ENCODE peak calls at places on chromosomes 6 and 20, in six cellular contexts. One of them, this sample, is unnamed.

GRCh38 chr6:149499066-149499465 is 14.3 kb upstream of the ZC3H12D start:
- DNase-seq in stimulated activated CD4-positive, alpha-beta T cell treated with anti-CD3 and anti-CD28 coated beads, Interleukin-15, amount 100 ng/mL, for 1 hour: no peak
- DNase-seq in fibroblast of mammary gland: peak; percentile 93
- DNase-seq in right atrium auricular region: no peak
- DNase-seq in fibroblast of pulmonary artery: peak; percentile 90
- DNase-seq in ACHN: no peak
- DNase-seq in this sample: peak; percentile 89

GRCh38 chr6:151773382-151773781 is 34.1 kb upstream of the ESR1 start:
- DNase-seq in stimulated activated CD4-positive, alpha-beta T cell treated with anti-CD3 and anti-CD28 coated beads, Interleukin-15, amount 100 ng/mL, for 1 hour: no peak
- DNase-seq in fibroblast of mammary gland: peak; percentile 10
- DNase-seq in right atrium auricular region: no peak
- DNase-seq in fibroblast of pulmonary artery: no peak
- DNase-seq in ACHN: no peak
- DNase-seq in this sample: no peak

GRCh38 chr20:24657878-24658620 is 188.6 kb downstream of the SYNDIG1 start:
- DNase-seq in stimulated activated CD4-positive, alpha-beta T cell treated with anti-CD3 and anti-CD28 coated beads, Interleukin-15, amount 100 ng/mL, for 1 hour: no peak
- DNase-seq in fibroblast of mammary gland: no peak
- DNase-seq in right atrium auricular region: no peak
- DNase-seq in fibroblast of pulmonary artery: no peak
- DNase-seq in ACHN: no peak
- DNase-seq in this sample: no peak

GRCh38 chr6:100775667-100776066 is 105.5 kb downstream of the ASCC3 start:
- DNase-seq in stimulated activated CD4-positive, alpha-beta T cell treated with anti-CD3 and anti-CD28 coated beads, Interleukin-15, amount 100 ng/mL, for 1 hour: no peak
- DNase-seq in fibroblast of mammary gland: no peak
- DNase-seq in right atrium auricular region: no peak
- DNase-seq in fibroblast of pulmonary artery: peak; percentile 31
- DNase-seq in ACHN: no peak
- DNase-seq in this sample: no peak

GRCh38 chr6:109840796-109841195 is 137.3 kb upstream of the GPR6 start:
- DNase-seq in stimulated activated CD4-positive, alpha-beta T cell treated with anti-CD3 and anti-CD28 coated beads, Interleukin-15, amount 100 ng/mL, for 1 hour: no peak
- DNase-seq in fibroblast of mammary gland: no peak
- DNase-seq in right atrium auricular region: no peak
- DNase-seq in fibroblast of pulmonary artery: no peak
- DNase-seq in ACHN: no peak
- DNase-seq in this sample: no peak

GRCh38 chr6:139430897-139431601 is 56.6 kb upstream of the CITED2 start:
- DNase-seq in stimulated activated CD4-positive, alpha-beta T cell treated with anti-CD3 and anti-CD28 coated beads, Interleukin-15, amount 100 ng/mL, for 1 hour: no peak
- DNase-seq in fibroblast of mammary gland: peak; percentile 32
- DNase-seq in right atrium auricular region: no peak
- DNase-seq in fibroblast of pulmonary artery: peak; percentile 37
- DNase-seq in ACHN: no peak
- DNase-seq in this sample: no peak

GRCh38 chr6:33207569-33208088 is 671 bp upstream of the RING1 start:
- DNase-seq in stimulated activated CD4-positive, alpha-beta T cell treated with anti-CD3 and anti-CD28 coated beads, Interleukin-15, amount 100 ng/mL, for 1 hour: no peak
- DNase-seq in fibroblast of mammary gland: peak; percentile 46
- DNase-seq in right atrium auricular region: no peak
- DNase-seq in fibroblast of pulmonary artery: peak; percentile 52
- DNase-seq in ACHN: peak; percentile 58
- DNase-seq in this sample: peak; percentile 34

GRCh38 chr6:53044071-53044470 is 21.1 kb upstream of the FBXO9 start:
- DNase-seq in stimulated activated CD4-positive, alpha-beta T cell treated with anti-CD3 and anti-CD28 coated beads, Interleukin-15, amount 100 ng/mL, for 1 hour: no peak
- DNase-seq in fibroblast of mammary gland: peak; percentile 62
- DNase-seq in right atrium auricular region: no peak
- DNase-seq in fibroblast of pulmonary artery: peak; percentile 54
- DNase-seq in ACHN: peak; percentile 78
- DNase-seq in this sample: no peak

GRCh38 chr20:44790994-44791393 is 19.4 kb downstream of the RIMS4 start:
- DNase-seq in stimulated activated CD4-positive, alpha-beta T cell treated with anti-CD3 and anti-CD28 coated beads, Interleukin-15, amount 100 ng/mL, for 1 hour: no peak
- DNase-seq in fibroblast of mammary gland: no peak
- DNase-seq in right atrium auricular region: no peak
- DNase-seq in fibroblast of pulmonary artery: no peak
- DNase-seq in ACHN: no peak
- DNase-seq in this sample: no peak

GRCh38 chr6:117399924-117400323 is 25.8 kb downstream of the ROS1 start:
- DNase-seq in stimulated activated CD4-positive, alpha-beta T cell treated with anti-CD3 and anti-CD28 coated beads, Interleukin-15, amount 100 ng/mL, for 1 hour: no peak
- DNase-seq in fibroblast of mammary gland: no peak
- DNase-seq in right atrium auricular region: no peak
- DNase-seq in fibroblast of pulmonary artery: peak; percentile 20
- DNase-seq in ACHN: peak; percentile 7
- DNase-seq in this sample: peak; percentile 38

GRCh38 chr6:45911691-45912090 is 104.0 kb downstream of the CLIC5 start:
- DNase-seq in stimulated activated CD4-positive, alpha-beta T cell treated with anti-CD3 and anti-CD28 coated beads, Interleukin-15, amount 100 ng/mL, for 1 hour: no peak
- DNase-seq in fibroblast of mammary gland: no peak
- DNase-seq in right atrium auricular region: no peak
- DNase-seq in fibroblast of pulmonary artery: no peak
- DNase-seq in ACHN: no peak
- DNase-seq in this sample: no peak

GRCh38 chr20:22207280-22207679 is 377.1 kb downstream of the FOXA2 start:
- DNase-seq in stimulated activated CD4-positive, alpha-beta T cell treated with anti-CD3 and anti-CD28 coated beads, Interleukin-15, amount 100 ng/mL, for 1 hour: no peak
- DNase-seq in fibroblast of mammary gland: no peak
- DNase-seq in right atrium auricular region: no peak
- DNase-seq in fibroblast of pulmonary artery: no peak
- DNase-seq in ACHN: no peak
- DNase-seq in this sample: no peak

GRCh38 chr20:32902456-32903420 is 44.0 kb downstream of the EFCAB8 start:
- DNase-seq in stimulated activated CD4-positive, alpha-beta T cell treated with anti-CD3 and anti-CD28 coated beads, Interleukin-15, amount 100 ng/mL, for 1 hour: peak; percentile 56
- DNase-seq in fibroblast of mammary gland: peak; percentile 51
- DNase-seq in right atrium auricular region: no peak
- DNase-seq in fibroblast of pulmonary artery: peak; percentile 62
- DNase-seq in ACHN: peak; percentile 50
- DNase-seq in this sample: peak; percentile 62

GRCh38 chr20:20663841-20664240 is 48.6 kb downstream of the RALGAPA2 start:
- DNase-seq in stimulated activated CD4-positive, alpha-beta T cell treated with anti-CD3 and anti-CD28 coated beads, Interleukin-15, amount 100 ng/mL, for 1 hour: no peak
- DNase-seq in fibroblast of mammary gland: no peak
- DNase-seq in right atrium auricular region: no peak
- DNase-seq in fibroblast of pulmonary artery: peak; percentile 6
- DNase-seq in ACHN: no peak
- DNase-seq in this sample: peak; percentile 3

GRCh38 chr20:23652371-23652770 is 14.6 kb upstream of the CST3 start:
- DNase-seq in stimulated activated CD4-positive, alpha-beta T cell treated with anti-CD3 and anti-CD28 coated beads, Interleukin-15, amount 100 ng/mL, for 1 hour: no peak
- DNase-seq in fibroblast of mammary gland: no peak
- DNase-seq in right atrium auricular region: no peak
- DNase-seq in fibroblast of pulmonary artery: no peak
- DNase-seq in ACHN: no peak
- DNase-seq in this sample: no peak

GRCh38 chr6:49462071-49462470 is 982 bp downstream of the MMUT start:
- DNase-seq in stimulated activated CD4-positive, alpha-beta T cell treated with anti-CD3 and anti-CD28 coated beads, Interleukin-15, amount 100 ng/mL, for 1 hour: no peak
- DNase-seq in fibroblast of mammary gland: peak; percentile 61
- DNase-seq in right atrium auricular region: no peak
- DNase-seq in fibroblast of pulmonary artery: no peak
- DNase-seq in ACHN: peak; percentile 6
- DNase-seq in this sample: no peak

GRCh38 chr6:149357726-149358538 is 40.4 kb downstream of the TAB2 start:
- DNase-seq in stimulated activated CD4-positive, alpha-beta T cell treated with anti-CD3 and anti-CD28 coated beads, Interleukin-15, amount 100 ng/mL, for 1 hour: no peak
- DNase-seq in fibroblast of mammary gland: no peak
- DNase-seq in right atrium auricular region: no peak
- DNase-seq in fibroblast of pulmonary artery: no peak
- DNase-seq in ACHN: no peak
- DNase-seq in this sample: no peak

GRCh38 chr20:43658068-43658722 is 8.7 kb upstream of the MYBL2 start:
- DNase-seq in stimulated activated CD4-positive, alpha-beta T cell treated with anti-CD3 and anti-CD28 coated beads, Interleukin-15, amount 100 ng/mL, for 1 hour: no peak
- DNase-seq in fibroblast of mammary gland: peak; percentile 24
- DNase-seq in right atrium auricular region: no peak
- DNase-seq in fibroblast of pulmonary artery: peak; percentile 6
- DNase-seq in ACHN: peak; percentile 54
- DNase-seq in this sample: peak; percentile 37

GRCh38 chr20:39124064-39124463 is 161.9 kb downstream of the DHX35 start:
- DNase-seq in stimulated activated CD4-positive, alpha-beta T cell treated with anti-CD3 and anti-CD28 coated beads, Interleukin-15, amount 100 ng/mL, for 1 hour: no peak
- DNase-seq in fibroblast of mammary gland: no peak
- DNase-seq in right atrium auricular region: no peak
- DNase-seq in fibroblast of pulmonary artery: no peak
- DNase-seq in ACHN: no peak
- DNase-seq in this sample: peak; percentile 45

GRCh38 chr6:4870821-4871494 is 94.8 kb downstream of the CDYL start:
- DNase-seq in stimulated activated CD4-positive, alpha-beta T cell treated with anti-CD3 and anti-CD28 coated beads, Interleukin-15, amount 100 ng/mL, for 1 hour: no peak
- DNase-seq in fibroblast of mammary gland: peak; percentile 47
- DNase-seq in right atrium auricular region: no peak
- DNase-seq in fibroblast of pulmonary artery: peak; percentile 19
- DNase-seq in ACHN: no peak
- DNase-seq in this sample: peak; percentile 6

GRCh38 chr20:1830240-1830639 is 65.0 kb upstream of the SIRPA start:
- DNase-seq in stimulated activated CD4-positive, alpha-beta T cell treated with anti-CD3 and anti-CD28 coated beads, Interleukin-15, amount 100 ng/mL, for 1 hour: no peak
- DNase-seq in fibroblast of mammary gland: peak; percentile 96
- DNase-seq in right atrium auricular region: peak; percentile 93
- DNase-seq in fibroblast of pulmonary artery: peak; percentile 93
- DNase-seq in ACHN: peak; percentile 90
- DNase-seq in this sample: peak; percentile 90

GRCh38 chr20:14860410-14860814 is 523.0 kb upstream of the FLRT3 start:
- DNase-seq in stimulated activated CD4-positive, alpha-beta T cell treated with anti-CD3 and anti-CD28 coated beads, Interleukin-15, amount 100 ng/mL, for 1 hour: no peak
- DNase-seq in fibroblast of mammary gland: no peak
- DNase-seq in right atrium auricular region: no peak
- DNase-seq in fibroblast of pulmonary artery: no peak
- DNase-seq in ACHN: no peak
- DNase-seq in this sample: peak; percentile 15

GRCh38 chr6:43851204-43851855 is 81.3 kb downstream of the VEGFA start:
- DNase-seq in stimulated activated CD4-positive, alpha-beta T cell treated with anti-CD3 and anti-CD28 coated beads, Interleukin-15, amount 100 ng/mL, for 1 hour: no peak
- DNase-seq in fibroblast of mammary gland: peak; percentile 38
- DNase-seq in right atrium auricular region: no peak
- DNase-seq in fibroblast of pulmonary artery: peak; percentile 83
- DNase-seq in ACHN: peak; percentile 33
- DNase-seq in this sample: peak; percentile 23

GRCh38 chr6:4676016-4676415 is 100.2 kb upstream of the CDYL start:
- DNase-seq in stimulated activated CD4-positive, alpha-beta T cell treated with anti-CD3 and anti-CD28 coated beads, Interleukin-15, amount 100 ng/mL, for 1 hour: no peak
- DNase-seq in fibroblast of mammary gland: no peak
- DNase-seq in right atrium auricular region: peak; percentile 32
- DNase-seq in fibroblast of pulmonary artery: no peak
- DNase-seq in ACHN: no peak
- DNase-seq in this sample: no peak

GRCh38 chr6:130018830-130019795 is 732 bp downstream of the L3MBTL3 start:
- DNase-seq in stimulated activated CD4-positive, alpha-beta T cell treated with anti-CD3 and anti-CD28 coated beads, Interleukin-15, amount 100 ng/mL, for 1 hour: peak; percentile 27
- DNase-seq in fibroblast of mammary gland: peak; percentile 23
- DNase-seq in right atrium auricular region: no peak
- DNase-seq in fibroblast of pulmonary artery: peak; percentile 38
- DNase-seq in ACHN: peak; percentile 42
- DNase-seq in this sample: peak; percentile 52

GRCh38 chr6:168384045-168385038 is 56.6 kb upstream of the SMOC2 start:
- DNase-seq in stimulated activated CD4-positive, alpha-beta T cell treated with anti-CD3 and anti-CD28 coated beads, Interleukin-15, amount 100 ng/mL, for 1 hour: no peak
- DNase-seq in fibroblast of mammary gland: peak; percentile 64
- DNase-seq in right atrium auricular region: no peak
- DNase-seq in fibroblast of pulmonary artery: no peak
- DNase-seq in ACHN: no peak
- DNase-seq in this sample: no peak

GRCh38 chr6:124961784-124962611 is at the start of gene RNF217:
- DNase-seq in stimulated activated CD4-positive, alpha-beta T cell treated with anti-CD3 and anti-CD28 coated beads, Interleukin-15, amount 100 ng/mL, for 1 hour: no peak
- DNase-seq in fibroblast of mammary gland: peak; percentile 57
- DNase-seq in right atrium auricular region: peak; percentile 66
- DNase-seq in fibroblast of pulmonary artery: peak; percentile 84
- DNase-seq in ACHN: peak; percentile 49
- DNase-seq in this sample: peak; percentile 49

GRCh38 chr6:54770328-54770727 is 76.2 kb upstream of the FAM83B start:
- DNase-seq in stimulated activated CD4-positive, alpha-beta T cell treated with anti-CD3 and anti-CD28 coated beads, Interleukin-15, amount 100 ng/mL, for 1 hour: no peak
- DNase-seq in fibroblast of mammary gland: no peak
- DNase-seq in right atrium auricular region: no peak
- DNase-seq in fibroblast of pulmonary artery: no peak
- DNase-seq in ACHN: no peak
- DNase-seq in this sample: no peak

GRCh38 chr20:63017076-63017825 is 10.5 kb upstream of the BHLHE23 start:
- DNase-seq in stimulated activated CD4-positive, alpha-beta T cell treated with anti-CD3 and anti-CD28 coated beads, Interleukin-15, amount 100 ng/mL, for 1 hour: no peak
- DNase-seq in fibroblast of mammary gland: no peak
- DNase-seq in right atrium auricular region: no peak
- DNase-seq in fibroblast of pulmonary artery: no peak
- DNase-seq in ACHN: no peak
- DNase-seq in this sample: no peak

GRCh38 chr6:73003302-73003701 is 222.0 kb downstream of the KHDC1L start:
- DNase-seq in stimulated activated CD4-positive, alpha-beta T cell treated with anti-CD3 and anti-CD28 coated beads, Interleukin-15, amount 100 ng/mL, for 1 hour: no peak
- DNase-seq in fibroblast of mammary gland: no peak
- DNase-seq in right atrium auricular region: no peak
- DNase-seq in fibroblast of pulmonary artery: no peak
- DNase-seq in ACHN: no peak
- DNase-seq in this sample: no peak

GRCh38 chr6:16045238-16045637 is 83.6 kb upstream of the MYLIP start:
- DNase-seq in stimulated activated CD4-positive, alpha-beta T cell treated with anti-CD3 and anti-CD28 coated beads, Interleukin-15, amount 100 ng/mL, for 1 hour: no peak
- DNase-seq in fibroblast of mammary gland: peak; percentile 8
- DNase-seq in right atrium auricular region: no peak
- DNase-seq in fibroblast of pulmonary artery: no peak
- DNase-seq in ACHN: no peak
- DNase-seq in this sample: no peak

GRCh38 chr6:104630955-104631354 is 228.8 kb downstream of the HACE1 start:
- DNase-seq in stimulated activated CD4-positive, alpha-beta T cell treated with anti-CD3 and anti-CD28 coated beads, Interleukin-15, amount 100 ng/mL, for 1 hour: no peak
- DNase-seq in fibroblast of mammary gland: no peak
- DNase-seq in right atrium auricular region: no peak
- DNase-seq in fibroblast of pulmonary artery: no peak
- DNase-seq in ACHN: no peak
- DNase-seq in this sample: no peak

GRCh38 chr20:21396921-21397340 is 395 bp downstream of the NKX2-4 start:
- DNase-seq in stimulated activated CD4-positive, alpha-beta T cell treated with anti-CD3 and anti-CD28 coated beads, Interleukin-15, amount 100 ng/mL, for 1 hour: no peak
- DNase-seq in fibroblast of mammary gland: no peak
- DNase-seq in right atrium auricular region: no peak
- DNase-seq in fibroblast of pulmonary artery: no peak
- DNase-seq in ACHN: peak; percentile 37
- DNase-seq in this sample: no peak

GRCh38 chr6:11354019-11354418 is 121.6 kb upstream of the NEDD9 start:
- DNase-seq in stimulated activated CD4-positive, alpha-beta T cell treated with anti-CD3 and anti-CD28 coated beads, Interleukin-15, amount 100 ng/mL, for 1 hour: peak; percentile 44
- DNase-seq in fibroblast of mammary gland: peak; percentile 87
- DNase-seq in right atrium auricular region: peak; percentile 81
- DNase-seq in fibroblast of pulmonary artery: peak; percentile 96
- DNase-seq in ACHN: no peak
- DNase-seq in this sample: peak; percentile 36

GRCh38 chr6:130115036-130115435 is 96.7 kb downstream of the L3MBTL3 start:
- DNase-seq in stimulated activated CD4-positive, alpha-beta T cell treated with anti-CD3 and anti-CD28 coated beads, Interleukin-15, amount 100 ng/mL, for 1 hour: no peak
- DNase-seq in fibroblast of mammary gland: no peak
- DNase-seq in right atrium auricular region: no peak
- DNase-seq in fibroblast of pulmonary artery: no peak
- DNase-seq in ACHN: no peak
- DNase-seq in this sample: no peak

GRCh38 chr20:63290677-63291472 is 2.1 kb upstream of the COL20A1 start:
- DNase-seq in stimulated activated CD4-positive, alpha-beta T cell treated with anti-CD3 and anti-CD28 coated beads, Interleukin-15, amount 100 ng/mL, for 1 hour: peak; percentile 61
- DNase-seq in fibroblast of mammary gland: peak; percentile 14
- DNase-seq in right atrium auricular region: no peak
- DNase-seq in fibroblast of pulmonary artery: peak; percentile 11
- DNase-seq in ACHN: peak; percentile 21
- DNase-seq in this sample: peak; percentile 21

GRCh38 chr20:44217342-44218092 is 6.9 kb upstream of the OSER1 start:
- DNase-seq in stimulated activated CD4-positive, alpha-beta T cell treated with anti-CD3 and anti-CD28 coated beads, Interleukin-15, amount 100 ng/mL, for 1 hour: peak; percentile 31
- DNase-seq in fibroblast of mammary gland: peak; percentile 75
- DNase-seq in right atrium auricular region: peak; percentile 64
- DNase-seq in fibroblast of pulmonary artery: peak; percentile 80
- DNase-seq in ACHN: peak; percentile 77
- DNase-seq in this sample: peak; percentile 81

GRCh38 chr6:2460216-2460734 is 214.9 kb upstream of the GMDS start:
- DNase-seq in stimulated activated CD4-positive, alpha-beta T cell treated with anti-CD3 and anti-CD28 coated beads, Interleukin-15, amount 100 ng/mL, for 1 hour: no peak
- DNase-seq in fibroblast of mammary gland: no peak
- DNase-seq in right atrium auricular region: no peak
- DNase-seq in fibroblast of pulmonary artery: no peak
- DNase-seq in ACHN: peak; percentile 71
- DNase-seq in this sample: no peak

This sample was measured in MCF 10A.